ENCODE peak calls at places on chromosomes 11 and 22, in six cellular contexts. One of them, this sample, is unnamed.

GRCh38 chr11:64233913-64234839 is at the start of gene VEGFB:
- DNase-seq in HTR-8/SVneo: peak
- DNase-seq in NCI-H774: peak
- DNase-seq in WTC11: peak
- DNase-seq in kidney tubule cell: peak
- DNase-seq in ovary: peak
- DNase-seq in this sample: no peak

GRCh38 chr11:100830978-100831732 is 144.1 kb downstream of the ARHGAP42 start:
- DNase-seq in HTR-8/SVneo: peak
- DNase-seq in NCI-H774: no peak
- DNase-seq in kidney tubule cell: peak
- DNase-seq in ovary: no peak
- DNase-seq in WTC11: no peak
- DNase-seq in this sample: no peak

GRCh38 chr11:128437137-128437536 is 150.2 kb downstream of the ETS1 start:
- DNase-seq in kidney tubule cell: peak
- DNase-seq in WTC11: no peak
- DNase-seq in ovary: peak
- DNase-seq in HTR-8/SVneo: no peak
- DNase-seq in NCI-H774: no peak
- DNase-seq in this sample: peak

GRCh38 chr22:24185501-24186351 is 4.4 kb downstream of the SUSD2 start:
- DNase-seq in WTC11: no peak
- DNase-seq in kidney tubule cell: no peak
- DNase-seq in ovary: no peak
- DNase-seq in HTR-8/SVneo: no peak
- DNase-seq in NCI-H774: no peak
- DNase-seq in this sample: no peak

GRCh38 chr11:94706211-94706610 is 61.9 kb upstream of the AMOTL1 start:
- DNase-seq in NCI-H774: no peak
- DNase-seq in WTC11: no peak
- DNase-seq in ovary: no peak
- DNase-seq in HTR-8/SVneo: peak
- DNase-seq in kidney tubule cell: peak
- DNase-seq in this sample: no peak

GRCh38 chr11:109422755-109423113 is 744 bp downstream of the C11orf87 start:
- DNase-seq in WTC11: no peak
- DNase-seq in HTR-8/SVneo: peak
- DNase-seq in ovary: no peak
- DNase-seq in kidney tubule cell: no peak
- DNase-seq in NCI-H774: no peak
- DNase-seq in this sample: no peak

GRCh38 chr22:24482586-24482985 is 12.5 kb upstream of the UPB1 start:
- DNase-seq in HTR-8/SVneo: no peak
- DNase-seq in WTC11: no peak
- DNase-seq in kidney tubule cell: peak
- DNase-seq in ovary: no peak
- DNase-seq in NCI-H774: no peak
- DNase-seq in this sample: no peak

GRCh38 chr11:65425971-65426838 is 3.6 kb downstream of the NEAT1 start:
- DNase-seq in HTR-8/SVneo: no peak
- DNase-seq in WTC11: no peak
- DNase-seq in NCI-H774: no peak
- DNase-seq in ovary: peak
- DNase-seq in kidney tubule cell: peak
- DNase-seq in this sample: peak

GRCh38 chr11:22699388-22699787 is 33.0 kb downstream of the GAS2 start:
- DNase-seq in WTC11: no peak
- DNase-seq in HTR-8/SVneo: no peak
- DNase-seq in NCI-H774: no peak
- DNase-seq in ovary: no peak
- DNase-seq in kidney tubule cell: no peak
- DNase-seq in this sample: no peak

GRCh38 chr22:44554411-44554810 is 56.4 kb upstream of the RTL6 start:
- DNase-seq in HTR-8/SVneo: no peak
- DNase-seq in NCI-H774: no peak
- DNase-seq in WTC11: no peak
- DNase-seq in kidney tubule cell: no peak
- DNase-seq in ovary: no peak
- DNase-seq in this sample: no peak

GRCh38 chr11:118175600-118176399 is 639 bp downstream of the SCN2B start:
- DNase-seq in WTC11: no peak
- DNase-seq in HTR-8/SVneo: no peak
- DNase-seq in NCI-H774: no peak
- DNase-seq in kidney tubule cell: peak
- DNase-seq in ovary: no peak
- DNase-seq in this sample: no peak

GRCh38 chr11:134537941-134538340 is 125.9 kb upstream of the B3GAT1 start:
- DNase-seq in WTC11: no peak
- DNase-seq in HTR-8/SVneo: no peak
- DNase-seq in kidney tubule cell: no peak
- DNase-seq in NCI-H774: no peak
- DNase-seq in ovary: no peak
- DNase-seq in this sample: no peak

GRCh38 chr11:67564230-67564629 is 19.4 kb upstream of the GSTP1 start:
- DNase-seq in WTC11: no peak
- DNase-seq in HTR-8/SVneo: no peak
- DNase-seq in ovary: no peak
- DNase-seq in NCI-H774: no peak
- DNase-seq in kidney tubule cell: peak
- DNase-seq in this sample: no peak

GRCh38 chr11:1938343-1939005 is 8.7 kb upstream of the MRPL23 start:
- DNase-seq in kidney tubule cell: no peak
- DNase-seq in WTC11: peak
- DNase-seq in NCI-H774: no peak
- DNase-seq in HTR-8/SVneo: no peak
- DNase-seq in ovary: no peak
- DNase-seq in this sample: no peak

GRCh38 chr22:20192972-20193760 is 42.3 kb upstream of the CCDC188 start:
- DNase-seq in WTC11: peak
- DNase-seq in NCI-H774: no peak
- DNase-seq in HTR-8/SVneo: no peak
- DNase-seq in ovary: no peak
- DNase-seq in kidney tubule cell: no peak
- DNase-seq in this sample: no peak

GRCh38 chr22:37344735-37345462 is 62.6 kb downstream of the CYTH4 start:
- DNase-seq in ovary: no peak
- DNase-seq in HTR-8/SVneo: no peak
- DNase-seq in WTC11: no peak
- DNase-seq in kidney tubule cell: no peak
- DNase-seq in NCI-H774: no peak
- DNase-seq in this sample: no peak

GRCh38 chr11:63804259-63804658 is 9.0 kb upstream of the SPINDOC start:
- DNase-seq in ovary: no peak
- DNase-seq in NCI-H774: no peak
- DNase-seq in WTC11: no peak
- DNase-seq in HTR-8/SVneo: no peak
- DNase-seq in kidney tubule cell: peak
- DNase-seq in this sample: no peak

GRCh38 chr11:111715142-111715816 is 50.9 kb downstream of the PPP2R1B start:
- DNase-seq in WTC11: no peak
- DNase-seq in ovary: no peak
- DNase-seq in kidney tubule cell: no peak
- DNase-seq in NCI-H774: no peak
- DNase-seq in HTR-8/SVneo: no peak
- DNase-seq in this sample: no peak

GRCh38 chr22:30362632-30363281 is 6.0 kb downstream of the CCDC157 start:
- DNase-seq in WTC11: peak
- DNase-seq in ovary: no peak
- DNase-seq in NCI-H774: no peak
- DNase-seq in kidney tubule cell: peak
- DNase-seq in HTR-8/SVneo: no peak
- DNase-seq in this sample: no peak

GRCh38 chr11:67452141-67452952 is at the start of gene GPR152:
- DNase-seq in kidney tubule cell: no peak
- DNase-seq in ovary: no peak
- DNase-seq in NCI-H774: peak
- DNase-seq in HTR-8/SVneo: no peak
- DNase-seq in WTC11: no peak
- DNase-seq in this sample: peak

GRCh38 chr22:20781272-20781990 is 7.5 kb downstream of the SERPIND1 start:
- DNase-seq in HTR-8/SVneo: no peak
- DNase-seq in kidney tubule cell: no peak
- DNase-seq in NCI-H774: no peak
- DNase-seq in ovary: no peak
- DNase-seq in WTC11: no peak
- DNase-seq in this sample: no peak

GRCh38 chr11:126753990-126754389 is 246.6 kb downstream of the KIRREL3 start:
- DNase-seq in ovary: no peak
- DNase-seq in HTR-8/SVneo: no peak
- DNase-seq in WTC11: no peak
- DNase-seq in kidney tubule cell: no peak
- DNase-seq in NCI-H774: no peak
- DNase-seq in this sample: no peak

GRCh38 chr11:19664896-19665548 is 47.6 kb upstream of the NAV2 start:
- DNase-seq in NCI-H774: no peak
- DNase-seq in WTC11: no peak
- DNase-seq in ovary: no peak
- DNase-seq in kidney tubule cell: peak
- DNase-seq in HTR-8/SVneo: no peak
- DNase-seq in this sample: peak

GRCh38 chr11:85742873-85743275 is 56.9 kb upstream of the CCDC89 start:
- DNase-seq in kidney tubule cell: peak
- DNase-seq in WTC11: no peak
- DNase-seq in ovary: no peak
- DNase-seq in NCI-H774: no peak
- DNase-seq in HTR-8/SVneo: no peak
- DNase-seq in this sample: no peak

GRCh38 chr22:28222571-28222970 is 303.5 kb upstream of the PITPNB start:
- DNase-seq in HTR-8/SVneo: no peak
- DNase-seq in NCI-H774: no peak
- DNase-seq in WTC11: no peak
- DNase-seq in ovary: no peak
- DNase-seq in kidney tubule cell: no peak
- DNase-seq in this sample: no peak

GRCh38 chr22:39680486-39680885 is 109.9 kb downstream of the CACNA1I start:
- DNase-seq in HTR-8/SVneo: no peak
- DNase-seq in ovary: no peak
- DNase-seq in WTC11: no peak
- DNase-seq in kidney tubule cell: no peak
- DNase-seq in NCI-H774: no peak
- DNase-seq in this sample: no peak

GRCh38 chr11:79208126-79208525 is 232.7 kb downstream of the TENM4 start:
- DNase-seq in WTC11: no peak
- DNase-seq in ovary: no peak
- DNase-seq in kidney tubule cell: peak
- DNase-seq in HTR-8/SVneo: no peak
- DNase-seq in NCI-H774: no peak
- DNase-seq in this sample: no peak

GRCh38 chr22:41217553-41218157 is 12.5 kb downstream of the L3MBTL2 start:
- DNase-seq in ovary: peak
- DNase-seq in WTC11: peak
- DNase-seq in kidney tubule cell: peak
- DNase-seq in NCI-H774: no peak
- DNase-seq in HTR-8/SVneo: no peak
- DNase-seq in this sample: peak

GRCh38 chr22:37147186-37147990 is 2.3 kb downstream of the IL2RB start:
- DNase-seq in HTR-8/SVneo: no peak
- DNase-seq in kidney tubule cell: no peak
- DNase-seq in ovary: no peak
- DNase-seq in WTC11: no peak
- DNase-seq in NCI-H774: no peak
- DNase-seq in this sample: no peak

GRCh38 chr11:34512810-34513673 is 552 bp downstream of the ELF5 start:
- DNase-seq in HTR-8/SVneo: peak
- DNase-seq in NCI-H774: no peak
- DNase-seq in kidney tubule cell: peak
- DNase-seq in ovary: no peak
- DNase-seq in WTC11: peak
- DNase-seq in this sample: peak

GRCh38 chr22:34976474-34976873 is 89.5 kb upstream of the ISX start:
- DNase-seq in ovary: no peak
- DNase-seq in NCI-H774: no peak
- DNase-seq in WTC11: no peak
- DNase-seq in kidney tubule cell: peak
- DNase-seq in HTR-8/SVneo: no peak
- DNase-seq in this sample: no peak

GRCh38 chr11:60528934-60529333 is 13.7 kb downstream of the MS4A13 start:
- DNase-seq in HTR-8/SVneo: no peak
- DNase-seq in WTC11: no peak
- DNase-seq in kidney tubule cell: no peak
- DNase-seq in ovary: no peak
- DNase-seq in NCI-H774: no peak
- DNase-seq in this sample: no peak

GRCh38 chr11:116787786-116788486 is at the start of gene ZPR1:
- DNase-seq in WTC11: peak
- DNase-seq in ovary: peak
- DNase-seq in HTR-8/SVneo: peak
- DNase-seq in kidney tubule cell: peak
- DNase-seq in NCI-H774: peak
- DNase-seq in this sample: peak

GRCh38 chr22:35987487-35987886 is 41.1 kb downstream of the RBFOX2 start:
- DNase-seq in WTC11: no peak
- DNase-seq in ovary: no peak
- DNase-seq in kidney tubule cell: no peak
- DNase-seq in HTR-8/SVneo: no peak
- DNase-seq in NCI-H774: no peak
- DNase-seq in this sample: no peak

GRCh38 chr11:57639321-57640067 is 10.2 kb downstream of the YPEL4 start:
- DNase-seq in NCI-H774: no peak
- DNase-seq in ovary: no peak
- DNase-seq in WTC11: peak
- DNase-seq in kidney tubule cell: peak
- DNase-seq in HTR-8/SVneo: peak
- DNase-seq in this sample: no peak

GRCh38 chr11:65316979-65317786 is 2.5 kb downstream of the CDC42EP2 start:
- DNase-seq in HTR-8/SVneo: peak
- DNase-seq in ovary: peak
- DNase-seq in WTC11: peak
- DNase-seq in NCI-H774: peak
- DNase-seq in kidney tubule cell: peak
- DNase-seq in this sample: peak